ENCODE peak calls at places on chromosomes 2 and 18, in five cellular contexts. F is CD4-positive, CD25-positive, alpha-beta regulatory T cell; N is aorta; U is body of pancreas; E is IMR-90. R is an unnamed sample.

GRCh38 chr2:181466661-181467576 is 9.7 kb downstream of the ITGA4 start:
- ATAC-seq in F (peak), N (peak), U (no peak), E (peak), R (no peak)

GRCh38 chr2:32918774-32919173 is 28.0 kb upstream of the LTBP1 start:
- ATAC-seq in F (no peak), N (no peak), U (no peak), E (peak), R (no peak)

GRCh38 chr2:23835423-23835822 is 91.5 kb downstream of the ATAD2B start:
- ATAC-seq in F (no peak), N (no peak), U (no peak), E (no peak), R (no peak)

GRCh38 chr18:69230204-69230603 is 170.5 kb upstream of the DOK6 start:
- ATAC-seq in F (no peak), N (no peak), U (no peak), E (no peak), R (no peak)

GRCh38 chr2:21866316-21866715 is 742.5 kb downstream of the TDRD15 start:
- ATAC-seq in F (no peak), N (no peak), U (no peak), E (no peak), R (no peak)

GRCh38 chr2:105468655-105469042 is 69.8 kb upstream of the FHL2 start:
- ATAC-seq in F (no peak), N (no peak), U (no peak), E (no peak), R (no peak)

GRCh38 chr18:72091369-72091768 is 452.8 kb downstream of the CBLN2 start:
- ATAC-seq in F (no peak), N (no peak), U (no peak), E (no peak), R (no peak)

GRCh38 chr2:157880927-157881326 is 4.8 kb upstream of the ACVR1 start:
- ATAC-seq in F (no peak), N (no peak), U (no peak), E (no peak), R (no peak)

GRCh38 chr2:151180123-151180522 is 81.5 kb downstream of the RBM43 start:
- ATAC-seq in F (no peak), N (no peak), U (no peak), E (no peak), R (no peak)

GRCh38 chr2:141109633-141110032 is 1021.2 kb downstream of the LRP1B start:
- ATAC-seq in F (no peak), N (no peak), U (no peak), E (no peak), R (no peak)

GRCh38 chr18:25076980-25077780 is 274.8 kb downstream of the ZNF521 start:
- ATAC-seq in F (no peak), N (peak), U (no peak), E (no peak), R (no peak)

GRCh38 chr2:230043461-230043860 is 25.3 kb downstream of the SLC16A14 start:
- ATAC-seq in F (no peak), N (no peak), U (no peak), E (no peak), R (no peak)

GRCh38 chr2:128421861-128422311 is 103.2 kb upstream of the HS6ST1 start:
- ATAC-seq in F (no peak), N (no peak), U (no peak), E (no peak), R (no peak)

GRCh38 chr2:49029406-49029805 is 124.9 kb downstream of the FSHR start:
- ATAC-seq in F (no peak), N (no peak), U (no peak), E (no peak), R (no peak)

GRCh38 chr18:38980420-38980819 is 1414.8 kb upstream of the CELF4 start:
- ATAC-seq in F (no peak), N (no peak), U (no peak), E (no peak), R (no peak)

GRCh38 chr2:237091779-237092436 is 6.2 kb downstream of the COPS8 start:
- ATAC-seq in F (no peak), N (no peak), U (no peak), E (peak), R (peak)

GRCh38 chr2:120934891-120935338 is 199.2 kb downstream of the GLI2 start:
- ATAC-seq in F (no peak), N (peak), U (no peak), E (peak), R (peak)

GRCh38 chr2:9002637-9003365 is 683 bp downstream of the MBOAT2 start:
- ATAC-seq in F (no peak), N (peak), U (no peak), E (peak), R (no peak)

GRCh38 chr2:226307440-226308365 is 491.9 kb downstream of the IRS1 start:
- ATAC-seq in F (no peak), N (no peak), U (no peak), E (no peak), R (no peak)

GRCh38 chr2:160381425-160381951 is 112.1 kb downstream of the RBMS1 start:
- ATAC-seq in F (no peak), N (peak), U (peak), E (no peak), R (peak)

GRCh38 chr2:148614024-148614331 is 30.6 kb upstream of the EPC2 start:
- ATAC-seq in F (no peak), N (no peak), U (peak), E (peak), R (no peak)

GRCh38 chr2:188196343-188197008 is 95.2 kb upstream of the GULP1 start:
- ATAC-seq in F (no peak), N (peak), U (no peak), E (no peak), R (peak)

GRCh38 chr18:12595571-12596255 is 62.2 kb downstream of the SPIRE1 start:
- ATAC-seq in F (no peak), N (no peak), U (no peak), E (no peak), R (no peak)

GRCh38 chr18:44786697-44787096 is 106.0 kb downstream of the SETBP1 start:
- ATAC-seq in F (no peak), N (no peak), U (no peak), E (no peak), R (no peak)

DNA sequence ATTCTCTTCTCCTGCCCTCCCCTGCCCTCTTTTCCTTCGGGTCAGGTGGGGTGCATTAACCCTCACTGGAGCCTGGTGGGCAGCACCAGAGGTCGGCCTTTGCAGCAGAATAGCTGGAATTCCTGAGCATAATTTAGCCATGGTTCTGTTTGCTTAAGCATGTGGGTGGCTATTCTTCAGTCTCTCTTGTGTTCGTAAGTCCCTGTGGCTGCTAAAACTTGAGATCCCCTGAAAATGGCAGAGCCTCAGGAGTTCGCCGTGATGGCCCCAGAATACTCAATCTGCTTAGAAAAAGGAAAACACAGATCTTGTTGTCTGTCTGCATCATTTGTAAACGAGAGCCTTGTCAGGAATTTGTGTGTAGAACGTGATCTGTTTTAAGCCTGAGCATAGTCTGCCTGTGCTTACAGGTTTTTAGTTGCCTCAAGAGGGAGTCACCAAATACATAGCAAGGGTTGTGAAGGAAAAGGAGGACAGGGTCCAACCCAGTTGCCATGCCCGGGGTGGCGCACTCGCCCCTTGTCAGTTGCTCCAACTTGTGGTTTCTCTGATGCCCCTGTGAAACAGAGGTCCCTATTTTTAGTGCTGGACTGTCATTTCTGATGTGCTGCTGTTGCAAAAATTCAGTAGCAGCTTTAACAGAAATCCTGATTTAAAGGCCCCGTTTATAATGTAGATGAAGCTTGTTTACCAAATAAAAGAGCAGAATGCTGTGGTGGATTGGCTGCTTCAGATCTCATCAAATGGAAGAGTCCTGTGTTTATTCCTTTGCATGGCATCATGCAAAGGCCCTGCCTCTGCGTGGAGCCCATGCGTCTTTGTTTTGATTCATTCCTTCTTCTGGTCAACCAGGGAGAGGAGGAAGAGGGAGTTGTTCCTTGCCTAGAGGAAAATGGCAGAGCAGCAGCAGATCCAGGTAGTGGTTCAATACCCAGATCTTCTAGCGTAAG is 74.8 kb downstream of the WDSUB1 start:
- ATAC-seq in F (no peak), N (no peak), U (no peak), E (peak), R (no peak)
- H3K27ac ChIP-seq in F (no peak), N (no peak), U (no peak), E (no peak), R (no peak)

GRCh38 chr2:241375300-241375699 is 19.2 kb downstream of the FARP2 start:
- ATAC-seq in F (no peak), N (no peak), U (no peak), E (no peak), R (no peak)

GRCh38 chr2:241373449-241373848 is 17.4 kb downstream of the FARP2 start:
- ATAC-seq in F (no peak), N (no peak), U (no peak), E (no peak), R (no peak)

GRCh38 chr2:241376808-241377207 is 20.7 kb downstream of the FARP2 start:
- ATAC-seq in F (no peak), N (no peak), U (no peak), E (no peak), R (no peak)

GRCh38 chr2:241368643-241369042 is 12.6 kb downstream of the FARP2 start:
- ATAC-seq in F (no peak), N (no peak), U (no peak), E (no peak), R (no peak)

DNA sequence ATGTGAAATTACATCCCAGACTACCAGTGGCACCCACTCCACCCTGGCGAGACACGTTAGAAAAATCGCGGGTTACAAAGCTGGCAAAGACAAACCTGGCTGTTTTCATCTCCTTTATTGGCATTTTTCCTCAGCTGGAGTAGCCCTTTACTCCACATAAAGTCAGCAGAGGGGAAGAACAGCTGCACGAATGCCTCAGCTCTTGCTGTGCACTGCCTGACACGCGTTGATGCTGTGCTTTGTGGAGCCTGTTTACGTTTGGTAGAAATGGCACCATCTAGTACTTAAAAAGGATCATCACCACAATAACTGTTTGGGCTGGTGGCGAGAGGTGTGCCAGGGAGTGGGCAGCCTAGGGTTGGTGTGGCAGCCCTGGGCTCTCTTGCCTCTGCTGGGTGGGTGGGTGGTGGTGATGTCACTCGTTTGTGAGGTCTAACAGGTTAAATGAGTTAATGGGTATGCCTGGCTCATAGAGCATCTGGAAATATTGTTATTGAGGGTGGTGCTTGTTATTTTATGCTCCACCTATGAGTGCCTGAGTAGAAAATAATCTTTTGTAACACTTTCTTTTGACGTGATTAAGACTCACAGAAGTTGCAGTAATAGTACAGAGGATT is 16.4 kb downstream of the FARP2 start:
- ATAC-seq in F (no peak), N (no peak), U (no peak), E (peak), R (no peak)
- H3K4me3 ChIP-seq in F (no peak), N (no peak), U (no peak), E (no peak), R (no peak)

DNA sequence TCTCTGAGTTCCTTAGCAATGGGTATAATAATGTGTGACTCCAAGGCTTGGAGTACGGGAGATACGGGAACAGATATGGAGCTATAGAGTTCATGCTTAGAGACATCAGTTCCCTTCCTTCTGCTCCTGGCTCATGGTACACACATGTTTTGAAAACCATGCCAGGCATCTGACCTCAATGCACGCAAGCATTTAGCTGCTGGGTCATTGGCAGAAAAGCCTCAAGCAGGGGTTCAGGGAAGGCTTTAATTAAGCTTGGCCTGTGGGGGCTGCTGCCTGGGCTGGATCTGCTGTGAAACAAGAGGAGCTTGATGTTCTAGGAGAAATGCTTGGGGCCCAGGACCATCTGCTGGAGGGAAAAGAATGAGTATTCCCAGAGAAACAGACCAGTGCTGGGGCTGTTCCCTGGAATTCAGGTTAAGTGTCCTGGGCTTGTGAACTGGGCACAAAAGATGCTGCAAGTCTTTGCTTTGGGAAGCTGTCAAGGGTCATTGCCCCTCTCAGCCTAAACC is 3.2 kb downstream of the ALLC start:
- ATAC-seq in F (no peak), N (no peak), U (no peak), E (no peak), R (no peak)
- H3K27ac ChIP-seq in F (no peak), N (no peak), U (no peak), E (no peak), R (no peak)

DNA sequence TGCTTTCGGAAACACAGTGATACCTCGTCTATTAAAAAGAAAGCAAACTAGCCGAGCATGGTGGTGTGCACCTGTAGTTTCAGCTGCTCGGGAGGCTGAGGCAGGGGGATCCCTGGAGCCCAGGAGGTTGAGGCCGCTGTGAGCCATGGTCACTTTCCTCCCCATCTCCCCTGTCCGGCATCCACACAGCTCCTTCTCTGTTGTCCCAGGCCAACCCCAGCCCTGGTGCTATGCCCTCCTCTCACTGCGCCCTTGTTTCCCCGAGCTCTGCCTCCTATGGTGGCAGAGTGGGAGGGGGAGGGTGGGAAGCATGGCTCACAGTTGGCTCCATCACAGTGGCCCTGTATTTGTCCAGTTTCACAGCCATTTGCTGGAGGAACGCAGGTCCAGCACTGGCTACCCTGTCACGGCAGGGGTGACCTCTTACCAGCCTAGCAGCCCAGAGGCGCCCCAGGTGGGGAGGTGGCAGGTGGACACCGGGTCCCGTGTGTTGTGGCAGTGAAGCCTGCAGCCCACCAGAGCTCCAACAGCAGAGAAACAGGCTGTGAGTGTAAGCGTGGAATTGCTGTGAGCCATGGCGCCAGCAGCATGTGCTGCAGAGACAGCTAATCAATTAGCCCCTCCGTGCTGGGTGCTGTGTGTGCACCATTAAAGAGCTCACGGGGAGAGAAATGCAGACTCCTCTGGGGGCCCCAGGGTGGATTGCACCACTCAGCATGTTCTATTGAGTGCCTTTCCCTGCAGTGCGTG is 15.6 kb downstream of the RTP5 start:
- ATAC-seq in F (no peak), N (no peak), U (no peak), E (no peak), R (no peak)
- H3K4me3 ChIP-seq in F (no peak), N (no peak), U (no peak), E (no peak), R (no peak)

DNA sequence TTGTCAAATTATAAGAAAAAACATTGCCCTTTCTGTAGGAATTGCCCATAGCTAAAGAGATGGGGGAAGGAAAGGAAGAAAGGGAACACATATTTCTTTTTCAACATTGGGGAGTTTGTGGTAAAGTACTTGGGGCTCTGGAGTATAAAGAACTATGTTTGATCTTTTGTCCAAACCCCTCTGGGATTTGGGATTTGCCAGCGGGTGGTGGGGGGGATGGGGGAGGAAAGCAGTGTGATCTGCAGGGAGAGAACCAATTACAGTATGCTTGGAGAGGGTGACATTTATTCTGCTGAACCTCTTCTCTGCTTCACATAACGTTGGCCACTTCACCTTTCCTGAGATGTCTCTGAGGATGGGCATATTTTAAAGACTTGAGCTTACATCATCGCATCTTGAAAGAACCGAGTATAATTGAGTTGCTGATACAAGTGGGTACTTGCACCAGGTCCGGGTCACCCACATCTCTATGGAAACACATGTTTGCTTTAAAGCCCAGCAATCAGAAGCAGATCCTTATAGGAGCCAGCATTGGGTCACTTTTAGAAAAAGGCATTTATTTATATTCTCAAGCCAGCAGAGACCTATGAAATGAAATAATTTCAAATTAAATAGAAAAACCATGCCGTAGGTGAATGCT is 73.1 kb downstream of the SPATS2L start:
- ATAC-seq in F (no peak), N (no peak), U (no peak), E (no peak), R (no peak)
- H3K27ac ChIP-seq in F (peak), N (no peak), U (peak), E (peak), R (no peak)

DNA sequence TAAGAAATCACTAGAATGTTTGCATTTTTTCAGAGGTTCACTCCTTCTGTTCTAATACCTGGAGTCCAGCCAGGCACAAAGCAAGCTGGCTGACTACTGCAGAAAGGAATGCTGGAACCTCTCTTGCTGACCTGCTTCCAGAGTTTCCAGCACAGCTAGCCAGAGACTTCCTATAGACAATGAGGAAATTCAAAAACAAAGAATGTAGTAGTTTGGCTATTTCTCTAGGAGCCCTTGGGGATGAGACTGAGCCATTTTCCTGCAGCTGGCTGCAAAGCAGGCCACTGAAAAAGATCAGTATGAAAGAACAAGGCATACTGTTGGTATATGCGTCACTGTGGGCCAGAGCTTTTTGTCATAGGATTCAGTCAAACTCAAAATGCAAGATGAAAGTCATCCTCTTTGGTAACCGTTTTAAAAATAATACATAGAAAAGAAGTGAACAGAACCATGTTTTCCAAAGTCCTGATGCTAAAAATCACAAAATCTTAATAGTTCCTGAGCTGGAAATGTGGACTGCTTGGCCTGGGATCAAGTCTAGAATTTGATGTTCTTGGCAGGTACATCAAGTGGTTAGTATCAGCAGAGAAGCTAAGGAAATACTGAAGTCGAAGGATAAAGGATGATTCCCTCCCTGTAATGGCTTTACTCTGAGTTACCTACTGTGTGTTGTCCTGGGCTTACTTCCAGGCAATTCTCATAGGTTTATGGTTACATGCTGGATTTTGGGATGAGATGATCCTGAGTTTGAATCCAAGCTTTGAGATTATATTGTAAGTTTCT is 9.0 kb upstream of the DSEL start:
- ATAC-seq in F (no peak), N (peak), U (peak), E (peak), R (peak)
- H3K4me3 ChIP-seq in F (no peak), N (no peak), U (no peak), E (no peak), R (no peak)

R was measured in gastroesophageal sphincter.